ENCODE peak calls at places on chromosomes 4 and X, in seven cellular contexts. A is H9; R is CD8-positive, alpha-beta memory T cell; Y is ovary; O is psoas muscle; F is mesenchymal stem cell; Q is thyroid gland. U is an unnamed sample.

GRCh38 chr4:5753766-5754528 is 42.9 kb downstream of the EVC start:
- DNase-seq in A (no peak), R (no peak), Y (no peak), O (no peak), F (peak; percentile 86), Q (peak; percentile 20), U (peak; percentile 71)

GRCh38 chr4:37623940-37624339 is 62.2 kb downstream of the RELL1 start:
- DNase-seq in A (no peak), R (no peak), Y (no peak), O (no peak), F (no peak), Q (no peak), U (no peak)

GRCh38 chr4:122152699-122153328 is 683 bp downstream of the BLTP1 start:
- DNase-seq in A (peak; percentile 63), R (no peak), Y (no peak), O (peak; percentile 60), F (peak; percentile 53), Q (peak; percentile 42), U (peak; percentile 79)

GRCh38 chr4:15413010-15413622 is 14.7 kb upstream of the C1QTNF7 start:
- DNase-seq in A (no peak), R (no peak), Y (no peak), O (no peak), F (no peak), Q (no peak), U (no peak)

GRCh38 chr4:123497328-123497727 is 100.7 kb downstream of the SPRY1 start:
- DNase-seq in A (no peak), R (no peak), Y (no peak), O (no peak), F (no peak), Q (no peak), U (no peak)

GRCh38 chrX:135697614-135698013 is 15.8 kb upstream of the CT45A1 start:
- DNase-seq in A (no peak), R (no peak), Y (no peak), O (no peak), F (no peak), Q (no peak), U (no peak)

GRCh38 chrX:106899276-106899675 is 3.9 kb downstream of the RIPPLY1 start:
- DNase-seq in A (no peak), R (no peak), Y (no peak), O (no peak), F (peak; percentile 7), Q (no peak), U (no peak)

GRCh38 chrX:118499295-118499694 is 3.7 kb downstream of the DOCK11 start:
- DNase-seq in A (peak; percentile 38), R (no peak), Y (no peak), O (no peak), F (no peak), Q (no peak), U (no peak)

GRCh38 chr4:99536148-99536728 is 25.4 kb downstream of the C4orf17 start:
- DNase-seq in A (no peak), R (no peak), Y (no peak), O (no peak), F (no peak), Q (no peak), U (no peak)

GRCh38 chrX:37454537-37455285 is 105.5 kb downstream of the PRRG1 start:
- DNase-seq in A (peak; percentile 48), R (no peak), Y (no peak), O (no peak), F (no peak), Q (no peak), U (no peak)

GRCh38 chr4:150126880-150127236 is 48.6 kb downstream of the DCLK2 start:
- DNase-seq in A (no peak), R (no peak), Y (no peak), O (no peak), F (peak; percentile 46), Q (no peak), U (no peak)

GRCh38 chr4:171985129-171985528 is 171.9 kb downstream of the GALNTL6 start:
- DNase-seq in A (no peak), R (no peak), Y (no peak), O (no peak), F (no peak), Q (no peak), U (no peak)

GRCh38 chrX:152220612-152221011 is 82.2 kb upstream of the MAGEA10 start:
- DNase-seq in A (no peak), R (no peak), Y (no peak), O (no peak), F (no peak), Q (no peak), U (no peak)

GRCh38 chrX:78652971-78653822 is 5.9 kb downstream of the RTL3 start:
- DNase-seq in A (no peak), R (no peak), Y (no peak), O (no peak), F (peak; percentile 80), Q (no peak), U (no peak)

GRCh38 chrX:3393581-3394111 is 47.2 kb upstream of the MXRA5 start:
- DNase-seq in A (no peak), R (no peak), Y (no peak), O (no peak), F (no peak), Q (no peak), U (no peak)

GRCh38 chr4:88208146-88208545 is 49.7 kb upstream of the ABCG2 start:
- DNase-seq in A (no peak), R (no peak), Y (no peak), O (no peak), F (no peak), Q (no peak), U (no peak)

GRCh38 chrX:129493643-129494042 is 29.6 kb downstream of the SMARCA1 start:
- DNase-seq in A (no peak), R (no peak), Y (no peak), O (no peak), F (peak; percentile 35), Q (no peak), U (no peak)

GRCh38 chr4:139281212-139281611 is 1.2 kb upstream of the MGARP start:
- DNase-seq in A (no peak), R (no peak), Y (no peak), O (no peak), F (no peak), Q (no peak), U (no peak)

GRCh38 chr4:109912706-109913621 is at the start of gene EGF:
- DNase-seq in A (no peak), R (no peak), Y (no peak), O (peak; percentile 46), F (peak; percentile 73), Q (peak; percentile 34), U (no peak)

GRCh38 chr4:7134737-7135388 is 57.5 kb upstream of the SORCS2 start:
- DNase-seq in A (no peak), R (no peak), Y (peak; percentile 86), O (peak; percentile 87), F (no peak), Q (peak; percentile 84), U (peak; percentile 81)

GRCh38 chr4:156799121-156799589 is 172.4 kb downstream of the PDGFC start:
- DNase-seq in A (no peak), R (no peak), Y (no peak), O (no peak), F (peak; percentile 40), Q (no peak), U (no peak)

GRCh38 chr4:2793578-2793919 is 664 bp downstream of the SH3BP2 start:
- DNase-seq in A (peak; percentile 43), R (no peak), Y (peak; percentile 42), O (peak; percentile 67), F (peak; percentile 72), Q (no peak), U (peak; percentile 74)

GRCh38 chr4:4506961-4507360 is 34.9 kb downstream of the STX18 start:
- DNase-seq in A (no peak), R (no peak), Y (peak; percentile 54), O (no peak), F (no peak), Q (peak; percentile 13), U (no peak)

GRCh38 chrX:132491191-132491590 is 2.4 kb upstream of the MBNL3 start:
- DNase-seq in A (no peak), R (peak; percentile 48), Y (no peak), O (no peak), F (no peak), Q (no peak), U (no peak)

GRCh38 chr4:102778720-102779119 is 18.0 kb upstream of the MANBA start:
- DNase-seq in A (no peak), R (no peak), Y (no peak), O (no peak), F (no peak), Q (peak; percentile 65), U (no peak)

GRCh38 chr4:137367608-137368007 is 164.7 kb downstream of the PCDH18 start:
- DNase-seq in A (no peak), R (no peak), Y (no peak), O (no peak), F (peak; percentile 53), Q (no peak), U (no peak)
- H3K27ac ChIP-seq in A (no peak overlapping the region), R (no peak overlapping the region), Y (no peak overlapping the region), O (no peak overlapping the region), F (no peak overlapping the region), Q (no peak overlapping the region), U (no peak overlapping the region)

GRCh38 chrX:63930140-63930539 is 145.1 kb upstream of the ARHGEF9 start:
- DNase-seq in A (peak; percentile 41), R (no peak), Y (no peak), O (no peak), F (no peak), Q (no peak), U (no peak)

GRCh38 chrX:63932006-63932405 is 147.0 kb upstream of the ARHGEF9 start:
- DNase-seq in A (no peak), R (no peak), Y (no peak), O (no peak), F (no peak), Q (no peak), U (no peak)

GRCh38 chrX:63934160-63934559 is 149.1 kb upstream of the ARHGEF9 start:
- DNase-seq in A (peak; percentile 35), R (no peak), Y (no peak), O (no peak), F (no peak), Q (no peak), U (no peak)

GRCh38 chrX:63932907-63933306 is 147.9 kb upstream of the ARHGEF9 start:
- DNase-seq in A (no peak), R (no peak), Y (no peak), O (no peak), F (no peak), Q (no peak), U (no peak)

DNA sequence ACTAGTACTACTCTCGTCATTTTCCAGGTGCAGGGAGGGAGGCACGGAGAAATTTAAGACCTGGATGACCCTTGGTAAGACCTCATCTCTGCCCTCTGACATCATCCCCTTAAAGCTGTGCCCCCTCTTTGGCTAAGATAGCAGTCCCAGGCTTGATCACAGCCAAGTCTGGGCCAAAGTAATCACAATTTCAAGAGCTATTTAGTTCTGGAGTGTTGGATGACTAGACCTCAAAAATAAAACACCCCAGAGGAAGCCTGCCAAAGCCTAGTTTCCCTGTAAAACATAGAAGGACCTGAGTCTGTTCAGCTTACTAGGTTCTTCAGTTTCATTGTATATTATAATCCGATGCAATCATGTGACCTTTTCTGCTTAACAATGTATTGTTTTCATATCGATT is 144.6 kb upstream of the ARHGEF9 start:
- DNase-seq in A (no peak), R (no peak), Y (no peak), O (no peak), F (no peak), Q (no peak), U (no peak)
- H3K27ac ChIP-seq in A (no peak overlapping the region), R (no peak overlapping the region), Y (no peak overlapping the region), O (no peak overlapping the region), F (no peak overlapping the region), Q (no peak overlapping the region), U (no peak overlapping the region)

GRCh38 chr4:143377635-143378099 is 41.0 kb downstream of the GAB1 start:
- DNase-seq in A (no peak), R (no peak), Y (no peak), O (no peak), F (no peak), Q (no peak), U (no peak)
- H3K27ac ChIP-seq in A (no peak overlapping the region), R (no peak overlapping the region), Y (no peak overlapping the region), O (peak overlapping the region; percentile 85), F (no peak overlapping the region), Q (no peak overlapping the region), U (peak overlapping the region; percentile 62)

GRCh38 chrX:40805404-40805803 is 70.1 kb upstream of the MED14 start:
- DNase-seq in A (no peak), R (no peak), Y (no peak), O (no peak), F (no peak), Q (no peak), U (no peak)
- H3K27ac ChIP-seq in A (no peak overlapping the region), R (no peak overlapping the region), Y (no peak overlapping the region), O (no peak overlapping the region), F (no peak overlapping the region), Q (no peak overlapping the region), U (no peak overlapping the region)

U was measured in coronary artery.